ENCODE peak calls at places on chromosome 22, in five cellular contexts. One of them, this sample, is unnamed.

GRCh38 chr22:50474711-50475651 is at the start of gene SBF1:
- DNase-seq in NCI-H1105 treated with DMSO at 0.1 percent for 48 hours: peak; percentile 73
- DNase-seq in DMS153: peak; percentile 68
- DNase-seq in activated naive CD4-positive, alpha-beta T cell: peak; percentile 78
- DNase-seq in stimulated activated CD4-positive, alpha-beta T cell treated with anti-CD3 and anti-CD28 coated beads, TNF-alpha, amount 100 ng/mL, for 1 hour: peak; percentile 64
- DNase-seq in this sample: peak; percentile 66

GRCh38 chr22:44354288-44354687 is 41.5 kb upstream of the SHISAL1 start:
- DNase-seq in activated naive CD4-positive, alpha-beta T cell: no peak
- DNase-seq in stimulated activated CD4-positive, alpha-beta T cell treated with anti-CD3 and anti-CD28 coated beads, TNF-alpha, amount 100 ng/mL, for 1 hour: no peak
- DNase-seq in DMS153: no peak
- DNase-seq in NCI-H1105 treated with DMSO at 0.1 percent for 48 hours: no peak
- DNase-seq in this sample: no peak

GRCh38 chr22:41410311-41410751 is 28.6 kb downstream of the TEF start:
- DNase-seq in activated naive CD4-positive, alpha-beta T cell: no peak
- DNase-seq in DMS153: no peak
- DNase-seq in stimulated activated CD4-positive, alpha-beta T cell treated with anti-CD3 and anti-CD28 coated beads, TNF-alpha, amount 100 ng/mL, for 1 hour: no peak
- DNase-seq in NCI-H1105 treated with DMSO at 0.1 percent for 48 hours: no peak
- DNase-seq in this sample: no peak

GRCh38 chr22:40560551-40560950 is 76.0 kb downstream of the MRTFA start:
- DNase-seq in stimulated activated CD4-positive, alpha-beta T cell treated with anti-CD3 and anti-CD28 coated beads, TNF-alpha, amount 100 ng/mL, for 1 hour: no peak
- DNase-seq in DMS153: no peak
- DNase-seq in activated naive CD4-positive, alpha-beta T cell: no peak
- DNase-seq in NCI-H1105 treated with DMSO at 0.1 percent for 48 hours: no peak
- DNase-seq in this sample: no peak

GRCh38 chr22:25054943-25055511 is 102.5 kb downstream of the KIAA1671 start:
- DNase-seq in activated naive CD4-positive, alpha-beta T cell: no peak
- DNase-seq in stimulated activated CD4-positive, alpha-beta T cell treated with anti-CD3 and anti-CD28 coated beads, TNF-alpha, amount 100 ng/mL, for 1 hour: no peak
- DNase-seq in DMS153: no peak
- DNase-seq in NCI-H1105 treated with DMSO at 0.1 percent for 48 hours: no peak
- DNase-seq in this sample: no peak

GRCh38 chr22:19786959-19787848 is 26.6 kb downstream of the TBX1 start:
- DNase-seq in activated naive CD4-positive, alpha-beta T cell: no peak
- DNase-seq in stimulated activated CD4-positive, alpha-beta T cell treated with anti-CD3 and anti-CD28 coated beads, TNF-alpha, amount 100 ng/mL, for 1 hour: no peak
- DNase-seq in NCI-H1105 treated with DMSO at 0.1 percent for 48 hours: no peak
- DNase-seq in DMS153: no peak
- DNase-seq in this sample: no peak

GRCh38 chr22:43152355-43153071 is 1.2 kb downstream of the TSPO start:
- DNase-seq in NCI-H1105 treated with DMSO at 0.1 percent for 48 hours: no peak
- DNase-seq in DMS153: peak; percentile 29
- DNase-seq in stimulated activated CD4-positive, alpha-beta T cell treated with anti-CD3 and anti-CD28 coated beads, TNF-alpha, amount 100 ng/mL, for 1 hour: peak; percentile 12
- DNase-seq in activated naive CD4-positive, alpha-beta T cell: peak; percentile 46
- DNase-seq in this sample: peak; percentile 55

GRCh38 chr22:29257751-29258181 is 10.0 kb downstream of the RHBDD3 start:
- DNase-seq in activated naive CD4-positive, alpha-beta T cell: no peak
- DNase-seq in stimulated activated CD4-positive, alpha-beta T cell treated with anti-CD3 and anti-CD28 coated beads, TNF-alpha, amount 100 ng/mL, for 1 hour: no peak
- DNase-seq in NCI-H1105 treated with DMSO at 0.1 percent for 48 hours: no peak
- DNase-seq in DMS153: no peak
- DNase-seq in this sample: no peak

GRCh38 chr22:35938226-35938625 is 90.4 kb downstream of the RBFOX2 start:
- DNase-seq in DMS153: no peak
- DNase-seq in stimulated activated CD4-positive, alpha-beta T cell treated with anti-CD3 and anti-CD28 coated beads, TNF-alpha, amount 100 ng/mL, for 1 hour: no peak
- DNase-seq in NCI-H1105 treated with DMSO at 0.1 percent for 48 hours: no peak
- DNase-seq in activated naive CD4-positive, alpha-beta T cell: no peak
- DNase-seq in this sample: no peak

GRCh38 chr22:25146906-25147754 is 52.5 kb upstream of the CRYBB3 start:
- DNase-seq in DMS153: no peak
- DNase-seq in NCI-H1105 treated with DMSO at 0.1 percent for 48 hours: no peak
- DNase-seq in stimulated activated CD4-positive, alpha-beta T cell treated with anti-CD3 and anti-CD28 coated beads, TNF-alpha, amount 100 ng/mL, for 1 hour: no peak
- DNase-seq in activated naive CD4-positive, alpha-beta T cell: no peak
- DNase-seq in this sample: no peak

GRCh38 chr22:19884954-19885751 is 30.5 kb upstream of the GNB1L start:
- DNase-seq in NCI-H1105 treated with DMSO at 0.1 percent for 48 hours: no peak
- DNase-seq in DMS153: no peak
- DNase-seq in activated naive CD4-positive, alpha-beta T cell: no peak
- DNase-seq in stimulated activated CD4-positive, alpha-beta T cell treated with anti-CD3 and anti-CD28 coated beads, TNF-alpha, amount 100 ng/mL, for 1 hour: no peak
- DNase-seq in this sample: no peak

GRCh38 chr22:45336971-45337431 is 27.3 kb downstream of the FAM118A start:
- DNase-seq in activated naive CD4-positive, alpha-beta T cell: no peak
- DNase-seq in stimulated activated CD4-positive, alpha-beta T cell treated with anti-CD3 and anti-CD28 coated beads, TNF-alpha, amount 100 ng/mL, for 1 hour: no peak
- DNase-seq in NCI-H1105 treated with DMSO at 0.1 percent for 48 hours: peak; percentile 59
- DNase-seq in DMS153: peak; percentile 86
- DNase-seq in this sample: peak; percentile 25

GRCh38 chr22:46905415-46905814 is 143.0 kb downstream of the TBC1D22A start:
- DNase-seq in NCI-H1105 treated with DMSO at 0.1 percent for 48 hours: no peak
- DNase-seq in DMS153: no peak
- DNase-seq in stimulated activated CD4-positive, alpha-beta T cell treated with anti-CD3 and anti-CD28 coated beads, TNF-alpha, amount 100 ng/mL, for 1 hour: no peak
- DNase-seq in activated naive CD4-positive, alpha-beta T cell: no peak
- DNase-seq in this sample: no peak

GRCh38 chr22:48758905-48759875 is 1068.5 kb downstream of the BRD1 start:
- DNase-seq in DMS153: no peak
- DNase-seq in stimulated activated CD4-positive, alpha-beta T cell treated with anti-CD3 and anti-CD28 coated beads, TNF-alpha, amount 100 ng/mL, for 1 hour: no peak
- DNase-seq in NCI-H1105 treated with DMSO at 0.1 percent for 48 hours: no peak
- DNase-seq in activated naive CD4-positive, alpha-beta T cell: no peak
- DNase-seq in this sample: no peak

GRCh38 chr22:19942886-19943664 is 1.5 kb upstream of the TXNRD2 start:
- DNase-seq in NCI-H1105 treated with DMSO at 0.1 percent for 48 hours: no peak
- DNase-seq in stimulated activated CD4-positive, alpha-beta T cell treated with anti-CD3 and anti-CD28 coated beads, TNF-alpha, amount 100 ng/mL, for 1 hour: no peak
- DNase-seq in activated naive CD4-positive, alpha-beta T cell: no peak
- DNase-seq in DMS153: no peak
- DNase-seq in this sample: no peak

GRCh38 chr22:49903322-49904039 is 14.8 kb downstream of the ALG12 start:
- DNase-seq in DMS153: no peak
- DNase-seq in stimulated activated CD4-positive, alpha-beta T cell treated with anti-CD3 and anti-CD28 coated beads, TNF-alpha, amount 100 ng/mL, for 1 hour: no peak
- DNase-seq in activated naive CD4-positive, alpha-beta T cell: no peak
- DNase-seq in NCI-H1105 treated with DMSO at 0.1 percent for 48 hours: peak; percentile 83
- DNase-seq in this sample: peak; percentile 82